ENCODE peak calls at places on chromosomes 7 and 10, in four cellular contexts. K, X, T and F are unnamed samples.

GRCh38 chr7:122304604-122304975 is at the start of gene FEZF1:
- DNase-seq in K (no peak), X (peak), T (no peak), F (no peak)

GRCh38 chr7:24318326-24318725 is 34.3 kb downstream of the NPY start:
- DNase-seq in K (no peak), X (no peak), T (peak), F (peak)

GRCh38 chr7:95209778-95210177 is 114.6 kb downstream of the PON1 start:
- DNase-seq in K (no peak), X (peak), T (no peak), F (no peak)

GRCh38 chr7:23246540-23246939 is at the start of gene GPNMB:
- DNase-seq in K (peak), X (peak), T (no peak), F (peak)

GRCh38 chr10:102517553-102517952 is 13.8 kb downstream of the SUFU start:
- DNase-seq in K (no peak), X (peak), T (no peak), F (peak)

GRCh38 chr7:2529161-2530075 is 9.8 kb downstream of the LFNG start:
- DNase-seq in K (peak), X (peak), T (no peak), F (peak)

GRCh38 chr7:78197447-78197846 is 398.9 kb downstream of the PHTF2 start:
- DNase-seq in K (no peak), X (peak), T (no peak), F (peak)

GRCh38 chr7:48899932-48900331 is 24.4 kb upstream of the CDC14C start:
- DNase-seq in K (no peak), X (peak), T (no peak), F (no peak)

GRCh38 chr7:107471292-107472070 is 1.6 kb downstream of the GPR22 start:
- DNase-seq in K (no peak), X (no peak), T (no peak), F (peak)

GRCh38 chr10:95542330-95542729 is 18.8 kb downstream of the SORBS1 start:
- DNase-seq in K (no peak), X (no peak), T (no peak), F (no peak)

GRCh38 chr7:158439035-158439434 is 148.6 kb downstream of the PTPRN2 start:
- DNase-seq in K (no peak), X (no peak), T (no peak), F (no peak)

GRCh38 chr7:95933618-95934017 is 161.3 kb downstream of the DYNC1I1 start:
- DNase-seq in K (no peak), X (no peak), T (no peak), F (no peak)

GRCh38 chr7:34656036-34656435 is 2.0 kb upstream of the NPSR1 start:
- DNase-seq in K (no peak), X (no peak), T (no peak), F (no peak)

GRCh38 chr10:131618587-131619267 is 282.1 kb upstream of the PPP2R2D start:
- DNase-seq in K (no peak), X (no peak), T (no peak), F (no peak)

GRCh38 chr10:103394180-103394579 is 2.1 kb downstream of the ATP5MK start:
- DNase-seq in K (no peak), X (no peak), T (no peak), F (no peak)

GRCh38 chr10:50312464-50313437 is 61.4 kb upstream of the ASAH2 start:
- DNase-seq in K (no peak), X (peak), T (no peak), F (peak)

GRCh38 chr10:51367120-51367519 is 292.8 kb downstream of the PRKG1 start:
- DNase-seq in K (no peak), X (peak), T (no peak), F (peak)

GRCh38 chr7:14069961-14070360 is 80.5 kb upstream of the ETV1 start:
- DNase-seq in K (no peak), X (no peak), T (no peak), F (no peak)

GRCh38 chr7:1946461-1947450 is 276.7 kb downstream of the ELFN1 start:
- DNase-seq in K (no peak), X (no peak), T (no peak), F (no peak)

GRCh38 chr10:102230861-102231356 is 4.8 kb downstream of the ELOVL3 start:
- DNase-seq in K (peak), X (no peak), T (no peak), F (peak)

GRCh38 chr7:46003161-46003560 is 82.1 kb upstream of the IGFBP3 start:
- DNase-seq in K (no peak), X (no peak), T (no peak), F (no peak)

GRCh38 chr10:58054881-58055280 is 212.8 kb downstream of the IPMK start:
- DNase-seq in K (no peak), X (peak), T (no peak), F (peak)

GRCh38 chr7:66187894-66188293 is 17.2 kb upstream of the TPST1 start:
- DNase-seq in K (peak), X (peak), T (no peak), F (peak)

GRCh38 chr10:3420527-3421469 is 248.2 kb upstream of the PITRM1 start:
- DNase-seq in K (no peak), X (no peak), T (no peak), F (no peak)

GRCh38 chr7:12244129-12244528 is 33.0 kb downstream of the TMEM106B start:
- DNase-seq in K (peak), X (peak), T (no peak), F (peak)

GRCh38 chr10:18021725-18022480 is 70.2 kb downstream of the SLC39A12 start:
- DNase-seq in K (no peak), X (no peak), T (no peak), F (no peak)

GRCh38 chr10:71582019-71582418 is 137.6 kb downstream of the C10orf105 start:
- DNase-seq in K (no peak), X (peak), T (no peak), F (peak)

GRCh38 chr10:23198940-23199767 is 7.0 kb downstream of the PTF1A start:
- DNase-seq in K (no peak), X (peak), T (no peak), F (peak)

GRCh38 chr10:75708060-75708459 is 276.6 kb downstream of the LRMDA start:
- DNase-seq in K (no peak), X (no peak), T (no peak), F (no peak)

DNA sequence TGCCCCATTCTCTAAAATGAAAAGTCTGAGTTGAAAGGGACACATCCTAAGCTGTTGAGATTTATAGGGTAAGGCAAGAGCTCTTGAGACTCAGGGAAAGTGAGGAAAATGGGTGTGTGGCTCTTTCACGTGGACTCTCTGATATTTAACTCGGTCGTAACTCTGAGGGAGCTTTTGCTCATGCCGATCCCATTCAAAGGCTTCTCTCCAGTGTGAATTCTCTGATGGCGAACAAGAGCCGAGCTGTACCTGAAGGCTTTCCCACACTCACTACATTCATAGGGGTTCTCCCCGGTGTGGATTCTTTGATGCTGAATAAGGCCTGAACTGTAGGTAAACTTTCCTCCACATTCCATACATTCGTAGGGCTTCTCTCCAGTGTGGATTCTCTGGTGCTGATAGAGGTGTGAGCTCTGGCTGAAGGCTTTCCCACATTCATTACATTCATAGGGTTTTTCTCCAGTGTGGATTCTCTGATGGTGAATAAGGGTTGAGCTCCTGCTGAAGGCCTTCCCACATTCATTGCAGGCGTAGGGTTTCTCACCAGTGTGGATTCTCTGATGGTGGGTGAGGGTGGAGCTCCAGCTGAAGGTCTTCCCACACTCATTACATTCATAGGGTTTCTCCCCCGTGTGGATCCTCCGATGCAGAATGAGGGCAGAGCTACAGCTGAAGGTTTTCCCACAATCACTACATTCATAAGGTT is 10.4 kb downstream of the ZNF3 start:
- DNase-seq in K (no peak), X (no peak), T (no peak), F (no peak)
- H3K4me3 ChIP-seq in K (no peak), X (no peak), T (no peak), F (no peak)

GRCh38 chr7:151065516-151065915 is 6.1 kb downstream of the SLC4A2 start:
- DNase-seq in K (no peak), X (no peak), T (no peak), F (no peak)

GRCh38 chr7:151064993-151065392 is 5.6 kb downstream of the SLC4A2 start:
- DNase-seq in K (no peak), X (no peak), T (no peak), F (no peak)

GRCh38 chr7:151063212-151063561 is 3.8 kb downstream of the SLC4A2 start:
- DNase-seq in K (no peak), X (peak), T (no peak), F (peak)

GRCh38 chr7:151062399-151063211 is 3.2 kb downstream of the SLC4A2 start:
- DNase-seq in K (peak), X (peak), T (no peak), F (peak)

GRCh38 chr7:151064454-151064853 is 5.1 kb downstream of the SLC4A2 start:
- DNase-seq in K (no peak), X (no peak), T (no peak), F (no peak)
- H3K4me3 ChIP-seq in K (no peak), X (no peak), T (no peak), F (no peak)

GRCh38 chr7:130943336-130943901 is 209.4 kb upstream of the KLF14 start:
- DNase-seq in K (no peak), X (peak), T (peak), F (peak)

GRCh38 chr7:130940907-130941306 is 206.9 kb upstream of the KLF14 start:
- DNase-seq in K (no peak), X (peak), T (peak), F (no peak)

GRCh38 chr7:130942211-130942964 is 208.4 kb upstream of the KLF14 start:
- DNase-seq in K (peak), X (peak), T (peak), F (peak)

GRCh38 chr7:130940326-130940725 is 206.3 kb upstream of the KLF14 start:
- DNase-seq in K (no peak), X (no peak), T (no peak), F (no peak)

DNA sequence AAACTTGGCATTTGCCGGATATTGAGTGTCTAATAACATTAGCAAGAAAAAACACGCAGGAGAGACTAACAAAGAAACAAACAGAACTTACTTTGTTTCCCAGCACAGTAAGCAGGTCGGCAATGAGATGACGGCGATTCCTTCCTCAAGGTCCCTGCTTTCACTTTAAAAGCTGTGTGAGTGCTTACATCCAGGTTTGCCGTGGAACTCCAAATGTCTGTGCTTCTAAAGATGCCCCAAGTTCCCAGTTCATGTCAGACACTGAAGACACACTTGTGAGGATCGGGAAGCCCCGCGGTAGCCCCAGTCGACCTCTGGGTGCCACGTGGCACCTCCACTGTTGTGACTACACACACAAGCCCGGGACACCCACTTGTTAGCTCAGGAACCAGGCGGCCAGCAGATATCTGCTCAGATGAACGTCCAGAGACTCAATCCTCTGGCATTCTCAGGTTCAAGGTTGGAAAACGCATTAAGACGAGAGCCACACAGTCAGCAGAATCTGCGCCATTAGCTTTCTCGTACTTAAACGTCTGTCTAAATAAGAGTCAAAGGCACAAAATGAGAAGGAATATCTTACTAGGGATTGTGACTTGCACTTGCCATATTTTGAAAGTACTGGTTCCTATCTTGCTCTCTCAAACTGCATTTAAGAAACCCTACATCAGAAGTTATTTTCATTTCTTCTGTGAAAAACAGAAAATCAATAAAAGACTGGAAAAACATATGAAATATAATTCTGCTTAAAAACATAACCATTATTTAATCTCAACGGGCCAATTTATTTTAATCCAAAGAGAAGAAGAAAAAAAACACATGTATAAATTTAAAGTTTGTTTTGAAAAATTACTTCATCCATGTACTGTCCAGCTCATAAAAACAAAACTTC is 207.6 kb upstream of the KLF14 start:
- DNase-seq in K (peak), X (peak), T (peak), F (peak)
- H3K4me3 ChIP-seq in K (peak), X (peak), T (peak), F (peak)

DNA sequence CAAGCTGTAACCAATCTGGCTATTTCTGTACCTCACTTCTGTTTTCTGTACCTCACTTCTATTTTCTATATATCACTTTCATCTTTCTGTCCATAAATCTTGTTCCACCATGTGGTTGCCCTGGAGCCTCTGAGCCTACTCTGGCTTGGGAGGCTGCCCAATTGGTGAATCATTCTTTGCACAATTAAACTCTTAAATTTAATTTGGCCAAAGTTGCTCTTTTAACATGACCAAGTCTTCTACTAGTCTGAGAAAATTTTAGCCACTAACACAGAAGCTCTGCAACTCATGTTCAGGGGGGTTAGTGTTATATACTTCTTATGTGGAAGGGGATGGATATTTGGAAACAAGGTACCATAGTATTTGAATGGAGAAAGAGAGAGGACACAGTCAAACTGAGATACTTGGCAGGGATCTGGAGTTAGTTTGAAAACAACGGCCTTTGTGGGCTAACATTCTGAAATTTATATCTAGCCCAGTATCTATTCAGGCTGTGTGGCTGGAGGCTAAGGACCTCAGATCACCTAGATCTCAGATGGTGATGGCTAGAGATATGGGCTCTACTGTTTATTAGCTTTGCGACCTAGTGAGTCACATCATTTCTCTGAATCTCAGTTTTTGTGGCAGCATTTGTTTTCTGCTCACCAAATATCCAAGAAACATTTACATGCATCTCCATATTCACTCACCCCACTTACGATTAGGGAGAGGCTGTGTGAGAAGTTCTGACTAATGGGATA is 503.7 kb downstream of the KIF20B start:
- DNase-seq in K (no peak), X (peak), T (no peak), F (peak)
- H3K4me3 ChIP-seq in K (no peak), X (no peak), T (no peak), F (no peak)

GRCh38 chr10:129483427-129484010 is 16.5 kb downstream of the MGMT start:
- DNase-seq in K (no peak), X (no peak), T (no peak), F (no peak)
- H3K4me3 ChIP-seq in K (no peak), X (no peak), T (no peak), F (no peak)

DNA sequence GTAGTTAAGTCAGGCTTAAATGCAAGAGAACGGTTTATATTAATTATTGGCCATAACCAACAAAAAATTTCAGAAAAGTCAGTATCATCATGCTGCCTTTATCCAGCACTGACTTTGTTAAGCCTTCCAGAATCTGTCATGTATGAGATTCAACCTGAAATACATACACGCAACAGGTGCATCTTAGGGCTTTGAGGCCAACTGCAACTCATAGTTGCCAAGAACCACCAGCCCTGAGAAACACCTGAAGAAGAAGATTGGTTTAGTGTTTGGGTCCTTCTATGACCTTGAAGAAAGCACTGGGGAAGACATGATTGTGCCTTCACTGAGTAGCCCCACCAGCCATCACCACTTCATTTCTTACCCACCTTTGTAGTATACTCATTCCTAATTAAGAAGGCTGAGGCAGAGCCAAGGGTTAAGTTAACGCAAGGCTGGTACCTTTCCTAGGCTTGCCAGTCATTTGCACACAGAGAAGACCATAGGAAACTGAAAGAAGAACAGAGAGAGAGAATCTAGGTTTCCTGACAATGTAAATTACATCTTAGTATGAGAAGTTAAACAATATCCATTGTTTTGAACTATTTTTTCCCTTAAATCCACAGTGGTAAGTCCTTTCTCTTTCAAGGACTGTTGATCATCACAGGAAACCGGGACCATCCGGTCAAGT is 200.1 kb upstream of the PRKCQ start:
- DNase-seq in K (no peak), X (no peak), T (no peak), F (no peak)
- H3K4me3 ChIP-seq in K (no peak), X (no peak), T (no peak), F (no peak)

GRCh38 chr10:26440091-26440445 is 1.9 kb downstream of the APBB1IP start:
- DNase-seq in K (no peak), X (no peak), T (no peak), F (no peak)
- H3K4me3 ChIP-seq in K (no peak), X (no peak), T (no peak), F (no peak)

DNA sequence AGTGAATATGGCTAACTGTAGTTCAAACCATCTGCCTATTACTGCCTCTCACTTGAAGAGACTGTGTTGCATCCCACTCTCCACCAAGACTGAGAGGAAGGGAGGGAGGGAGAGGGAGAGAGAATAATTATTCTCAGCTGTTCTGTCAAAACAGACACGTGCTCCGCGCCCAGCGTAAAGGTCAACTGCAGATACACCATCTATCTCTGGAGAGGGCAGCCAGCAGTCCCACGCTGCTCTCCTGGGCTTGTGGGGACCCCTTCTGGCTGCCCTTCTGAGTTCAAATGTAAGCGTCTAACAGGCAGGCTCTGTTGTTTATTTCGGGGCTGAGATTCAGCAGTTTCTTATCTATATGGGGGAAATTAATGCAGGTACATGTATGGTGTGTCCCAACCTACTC is 625.5 kb upstream of the GALNT17 start:
- DNase-seq in K (no peak), X (no peak), T (no peak), F (peak)
- H3K4me3 ChIP-seq in K (no peak), X (no peak), T (no peak), F (no peak)

GRCh38 chr10:128186959-128187787 is 61.0 kb upstream of the MKI67 start:
- DNase-seq in K (no peak), X (peak), T (no peak), F (no peak)
- H3K4me3 ChIP-seq in K (no peak), X (no peak), T (no peak), F (no peak)

GRCh38 chr7:93980744-93981479 is 23.2 kb downstream of the BET1 start:
- DNase-seq in K (no peak), X (peak), T (no peak), F (no peak)
- H3K4me3 ChIP-seq in K (no peak), X (peak), T (no peak), F (no peak)